ENCODE peak calls at places on chromosome 6, in four cellular contexts. S is IMR-90, A is T1000, P is Calu3. Y is an unnamed sample.

GRCh38 chr6:36526066-36526465 is 21.2 kb downstream of the STK38 start:
- DNase-seq in S (no peak), A (no peak), P (no peak), Y (no peak)

GRCh38 chr6:105500693-105501092 is 97.8 kb upstream of the PREP start:
- DNase-seq in S (no peak), A (no peak), P (no peak), Y (no peak)

GRCh38 chr6:142942805-142943227 is 2.2 kb downstream of the HIVEP2 start:
- DNase-seq in S (peak), A (no peak), P (no peak), Y (no peak)

GRCh38 chr6:36677059-36677749 is 1.3 kb upstream of the CDKN1A start:
- DNase-seq in S (no peak), A (no peak), P (no peak), Y (no peak)

GRCh38 chr6:95866732-95867131 is 149.0 kb upstream of the FUT9 start:
- DNase-seq in S (no peak), A (no peak), P (peak), Y (no peak)

GRCh38 chr6:161169690-161170089 is 104.2 kb downstream of the AGPAT4 start:
- DNase-seq in S (peak), A (no peak), P (no peak), Y (no peak)

GRCh38 chr6:83270971-83271714 is 78.0 kb downstream of the RWDD2A start:
- DNase-seq in S (peak), A (no peak), P (no peak), Y (no peak)

GRCh38 chr6:75301537-75301936 is 16.9 kb upstream of the TMEM30A start:
- DNase-seq in S (no peak), A (no peak), P (no peak), Y (no peak)

GRCh38 chr6:138107078-138107751 is at the start of gene PERP:
- DNase-seq in S (peak), A (peak), P (peak), Y (peak)

GRCh38 chr6:13278184-13278583 is 50.2 kb downstream of the TBC1D7 start:
- DNase-seq in S (no peak), A (no peak), P (no peak), Y (no peak)

GRCh38 chr6:128499079-128499705 is 21.2 kb downstream of the PTPRK start:
- DNase-seq in S (no peak), A (no peak), P (no peak), Y (no peak)

GRCh38 chr6:43428112-43428570 is 800 bp downstream of the ABCC10 start:
- DNase-seq in S (no peak), A (no peak), P (no peak), Y (no peak)

GRCh38 chr6:70841115-70841514 is 115.7 kb downstream of the B3GAT2 start:
- DNase-seq in S (no peak), A (no peak), P (no peak), Y (no peak)

GRCh38 chr6:49333345-49334120 is 129.5 kb downstream of the MMUT start:
- DNase-seq in S (peak), A (no peak), P (no peak), Y (no peak)